ENCODE peak calls at places on chromosome 1, in five cellular contexts. C is psoas muscle, P is ovary, K is MM.1S, B is hepatocyte. I is an unnamed sample.

GRCh38 chr1:155202198-155202597 is 5.5 kb downstream of the THBS3 start:
- DNase-seq in B (no peak), C (peak; percentile 30), K (no peak), P (no peak), I (peak; percentile 58)

GRCh38 chr1:112713466-112714312 is 1.4 kb downstream of the PPM1J start:
- DNase-seq in K (no peak), P (no peak), C (peak; percentile 74), B (no peak), I (peak; percentile 82)

GRCh38 chr1:209102120-209102519 is 481.4 kb upstream of the CAMK1G start:
- DNase-seq in P (no peak), C (no peak), B (no peak), K (no peak), I (no peak)

GRCh38 chr1:162406811-162407210 is 5.1 kb downstream of the SH2D1B start:
- DNase-seq in B (no peak), P (no peak), K (peak; percentile 78), C (no peak), I (no peak)

GRCh38 chr1:183570451-183570850 is 19.8 kb downstream of the NCF2 start:
- DNase-seq in K (no peak), B (no peak), C (no peak), P (no peak), I (no peak)

GRCh38 chr1:41474490-41475271 is 9.8 kb downstream of the EDN2 start:
- DNase-seq in P (peak; percentile 43), B (peak; percentile 61), C (no peak), K (no peak), I (peak; percentile 64)

GRCh38 chr1:43873851-43874250 is 59.8 kb upstream of the ARTN start:
- DNase-seq in K (no peak), P (no peak), B (no peak), C (no peak), I (no peak)

GRCh38 chr1:6743189-6744101 is 41.8 kb upstream of the CAMTA1 start:
- DNase-seq in C (peak; percentile 65), K (no peak), B (no peak), P (peak; percentile 46), I (no peak)

GRCh38 chr1:75616436-75617433 is 5.8 kb upstream of the SLC44A5 start:
- DNase-seq in P (peak; percentile 20), C (peak; percentile 49), B (peak; percentile 61), K (no peak), I (peak; percentile 74)

GRCh38 chr1:111911036-111911435 is 78.4 kb downstream of the KCND3 start:
- DNase-seq in K (no peak), B (no peak), C (no peak), P (no peak), I (no peak)

GRCh38 chr1:15948600-15949452 is 27.1 kb downstream of the ZBTB17 start:
- DNase-seq in P (peak; percentile 91), K (no peak), B (peak; percentile 66), C (peak; percentile 82), I (no peak)

GRCh38 chr1:23394664-23395063 is 25.0 kb upstream of the ZNF436 start:
- DNase-seq in K (no peak), C (peak; percentile 90), P (peak; percentile 96), B (peak; percentile 74), I (peak; percentile 82)

GRCh38 chr1:54290443-54291184 is 90.6 kb downstream of the MRPL37 start:
- DNase-seq in K (no peak), P (no peak), C (no peak), B (peak; percentile 51), I (no peak)

GRCh38 chr1:162161921-162162550 is 92.5 kb downstream of the NOS1AP start:
- DNase-seq in C (no peak), K (no peak), P (no peak), B (no peak), I (no peak)

GRCh38 chr1:205591522-205592351 is 40.1 kb downstream of the ELK4 start:
- DNase-seq in B (peak; percentile 91), K (peak; percentile 85), C (peak; percentile 91), P (peak; percentile 89), I (peak; percentile 96)

GRCh38 chr1:205590777-205591513 is 40.9 kb downstream of the ELK4 start:
- DNase-seq in B (no peak), P (no peak), K (no peak), C (no peak), I (no peak)

GRCh38 chr1:205593532-205593931 is 38.3 kb downstream of the ELK4 start:
- DNase-seq in C (no peak), B (no peak), K (peak; percentile 68), P (no peak), I (no peak)

GRCh38 chr1:205593967-205594366 is 37.8 kb downstream of the ELK4 start:
- DNase-seq in C (no peak), B (no peak), K (no peak), P (no peak), I (no peak)

GRCh38 chr1:205592443-205593003 is 39.3 kb downstream of the ELK4 start:
- DNase-seq in C (no peak), P (no peak), B (no peak), K (no peak), I (peak; percentile 55)
- H3K4me3 ChIP-seq in C (peak overlapping the region; percentile 53), P (no peak overlapping the region), B (no peak overlapping the region), K (no peak overlapping the region), I (peak overlapping the region; percentile 48)

GRCh38 chr1:39269349-39269748 is 64.9 kb downstream of the MACF1 start:
- DNase-seq in B (no peak), K (no peak), C (no peak), P (no peak), I (no peak)
- H3K4me3 ChIP-seq in B (no peak overlapping the region), K (peak overlapping the region; percentile 69), C (no peak overlapping the region), P (no peak overlapping the region), I (no peak overlapping the region)

GRCh38 chr1:87939486-87939885 is 610.8 kb downstream of the LMO4 start:
- DNase-seq in K (no peak), P (no peak), B (no peak), C (no peak), I (no peak)
- H3K4me3 ChIP-seq in K (no peak overlapping the region), P (no peak overlapping the region), B (no peak overlapping the region), C (no peak overlapping the region), I (no peak overlapping the region)

DNA sequence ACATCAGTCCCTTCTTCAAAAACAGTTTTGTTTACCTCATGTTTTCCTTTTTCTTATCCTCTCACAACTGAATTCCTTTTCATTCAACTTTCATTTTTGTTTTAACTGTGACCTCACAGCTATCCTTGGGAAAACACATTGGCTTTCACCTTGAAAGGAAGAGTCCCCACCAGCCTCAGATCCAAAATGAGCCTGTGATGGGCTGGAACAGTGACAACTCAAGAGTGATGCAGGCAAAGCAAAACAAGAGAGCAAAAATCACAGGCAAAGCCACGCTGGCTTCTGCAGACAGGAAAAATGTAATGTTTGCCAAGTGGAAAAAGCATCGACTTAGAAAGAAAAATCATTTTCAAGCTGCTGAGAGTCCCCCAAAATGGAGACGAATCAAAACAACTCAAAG is 51.0 kb downstream of the ALG14 start:
- DNase-seq in K (no peak), P (peak; percentile 52), B (no peak), C (no peak), I (no peak)
- H3K4me3 ChIP-seq in K (no peak overlapping the region), P (peak overlapping the region; percentile 1), B (no peak overlapping the region), C (no peak overlapping the region), I (no peak overlapping the region)

DNA sequence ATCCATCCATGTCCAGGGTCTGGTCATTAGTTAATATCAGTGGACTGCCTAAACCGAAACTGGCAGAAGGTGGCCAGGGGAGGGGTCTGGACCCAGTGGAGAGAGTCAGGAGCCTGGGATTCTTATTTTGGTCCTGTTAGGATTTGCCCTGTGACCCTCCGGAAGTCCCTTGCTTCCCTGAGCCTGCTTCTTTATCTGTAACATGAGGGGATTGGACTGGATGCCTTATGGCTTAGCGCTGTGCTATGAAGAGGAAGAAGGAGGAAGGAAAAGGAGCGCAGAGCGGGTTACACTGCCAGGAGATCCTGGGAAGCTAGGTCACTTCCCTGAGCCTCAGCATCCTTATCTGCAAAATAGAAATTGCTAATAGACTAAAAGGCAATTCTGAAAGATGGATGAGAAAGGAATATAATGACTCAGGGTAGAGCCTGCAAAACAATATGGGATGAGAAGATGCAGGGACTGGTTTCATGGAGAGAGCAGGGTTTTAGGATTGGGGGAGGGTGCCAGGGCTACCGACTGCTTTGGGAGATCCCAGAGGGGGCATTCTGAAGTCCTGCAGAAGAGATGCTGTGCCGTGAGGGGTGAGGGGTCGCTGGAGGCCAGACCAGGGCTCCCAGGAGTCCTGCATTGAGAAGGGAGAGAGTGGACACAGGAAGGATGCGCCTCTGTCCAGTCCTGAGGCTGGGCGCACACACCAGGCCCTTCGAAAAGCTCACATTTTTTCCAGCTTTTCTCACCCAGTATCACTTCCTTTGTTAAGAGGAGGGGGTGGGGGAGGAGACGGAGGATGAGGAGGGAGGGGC is 457 bp upstream of the ADORA1 start:
- DNase-seq in B (no peak), P (no peak), K (no peak), C (no peak), I (no peak)
- H3K4me3 ChIP-seq in B (no peak overlapping the region), P (peak overlapping the region; percentile 25), K (peak overlapping the region; percentile 63), C (peak overlapping the region; percentile 73), I (peak overlapping the region; percentile 17)

DNA sequence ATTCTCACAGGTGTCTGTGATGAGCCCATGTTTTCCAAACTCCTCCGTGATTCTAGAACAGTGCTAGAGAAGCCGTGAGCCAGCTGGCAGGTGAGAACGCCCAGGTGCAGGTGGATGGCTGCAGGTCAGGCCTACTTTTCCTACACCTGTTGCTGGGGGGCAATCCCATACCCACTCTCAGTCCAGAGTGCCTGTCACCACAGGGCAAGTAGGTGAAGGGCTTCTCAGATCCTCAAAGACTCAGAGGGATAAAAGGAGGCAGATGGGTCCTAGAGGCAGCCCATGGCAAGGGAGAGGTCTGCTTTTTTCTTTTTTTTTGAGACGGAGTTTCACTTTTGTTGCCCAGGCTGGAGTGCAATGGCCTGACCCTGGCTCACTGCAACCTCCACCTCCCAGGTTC is 50.7 kb upstream of the H6PD start:
- DNase-seq in P (no peak), C (no peak), K (no peak), B (no peak), I (no peak)
- H3K4me3 ChIP-seq in P (no peak overlapping the region), C (no peak overlapping the region), K (no peak overlapping the region), B (no peak overlapping the region), I (no peak overlapping the region)

GRCh38 chr1:8629241-8630091 is 188.0 kb downstream of the RERE start:
- DNase-seq in K (peak; percentile 39), P (no peak), C (no peak), B (no peak), I (peak; percentile 82)
- H3K4me3 ChIP-seq in K (peak overlapping the region; percentile 9), P (no peak overlapping the region), C (no peak overlapping the region), B (no peak overlapping the region), I (no peak overlapping the region)

GRCh38 chr1:74586253-74586897 is 74.0 kb upstream of the LRRC53 start:
- DNase-seq in C (no peak), K (no peak), B (no peak), P (no peak), I (no peak)
- H3K4me3 ChIP-seq in C (no peak overlapping the region), K (no peak overlapping the region), B (no peak overlapping the region), P (no peak overlapping the region), I (no peak overlapping the region)

I was measured in spleen.